ENCODE peak calls at places on chromosomes 12 and 14, in six cellular contexts. N, I, S, U, M and F are unnamed samples.

GRCh38 chr14:31717294-31718085 is 156.3 kb downstream of the NUBPL start:
- DNase-seq in N (no peak), I (peak), S (no peak), U (no peak), M (peak), F (no peak)

GRCh38 chr14:104843442-104844305 is 21.4 kb upstream of the CEP170B start:
- DNase-seq in N (no peak), I (no peak), S (peak), U (no peak), M (no peak), F (no peak)

GRCh38 chr14:89368490-89369477 is 48.2 kb downstream of the FOXN3 start:
- DNase-seq in N (no peak), I (no peak), S (no peak), U (no peak), M (no peak), F (no peak)

GRCh38 chr12:94763461-94763860 is 113.1 kb upstream of the TMCC3 start:
- DNase-seq in N (no peak), I (no peak), S (no peak), U (no peak), M (no peak), F (no peak)

GRCh38 chr12:108832730-108833354 is 24.5 kb downstream of the SSH1 start:
- DNase-seq in N (peak), I (peak), S (no peak), U (peak), M (peak), F (peak)

GRCh38 chr14:68547305-68548193 is 245.3 kb downstream of the ZFP36L1 start:
- DNase-seq in N (no peak), I (peak), S (no peak), U (peak), M (peak), F (no peak)

GRCh38 chr12:24363177-24363754 is 413.8 kb upstream of the SOX5 start:
- DNase-seq in N (peak), I (no peak), S (no peak), U (no peak), M (no peak), F (no peak)

GRCh38 chr12:103530352-103530751 is 34.6 kb upstream of the C12orf42 start:
- DNase-seq in N (no peak), I (no peak), S (peak), U (no peak), M (no peak), F (no peak)

GRCh38 chr14:90382491-90383125 is 14.2 kb upstream of the CALM1 start:
- DNase-seq in N (peak), I (peak), S (no peak), U (peak), M (peak), F (peak)

GRCh38 chr14:32306549-32306948 is 22.5 kb upstream of the AKAP6 start:
- DNase-seq in N (no peak), I (no peak), S (no peak), U (no peak), M (no peak), F (no peak)

GRCh38 chr14:34699873-34700621 is 14.3 kb downstream of the CFL2 start:
- DNase-seq in N (no peak), I (peak), S (no peak), U (peak), M (peak), F (peak)

GRCh38 chr12:12839886-12840285 is 26.7 kb downstream of the DDX47 start:
- DNase-seq in N (no peak), I (peak), S (no peak), U (peak), M (peak), F (peak)

GRCh38 chr12:4918950-4919660 is 9.4 kb downstream of the KCNA1 start:
- DNase-seq in N (no peak), I (peak), S (no peak), U (peak), M (peak), F (peak)

GRCh38 chr12:123067654-123068053 is 83.2 kb downstream of the PITPNM2 start:
- DNase-seq in N (no peak), I (no peak), S (no peak), U (no peak), M (no peak), F (no peak)

GRCh38 chr12:113852695-113853490 is 113.2 kb downstream of the RBM19 start:
- DNase-seq in N (no peak), I (no peak), S (no peak), U (no peak), M (no peak), F (peak)

GRCh38 chr12:101670007-101670671 is 27.3 kb upstream of the CHPT1 start:
- DNase-seq in N (no peak), I (peak), S (no peak), U (peak), M (peak), F (peak)

GRCh38 chr12:115451785-115452736 is 768.1 kb upstream of the TBX3 start:
- DNase-seq in N (peak), I (peak), S (peak), U (no peak), M (peak), F (no peak)

GRCh38 chr12:7870335-7870734 is 2.4 kb downstream of the SLC2A14 start:
- DNase-seq in N (no peak), I (no peak), S (no peak), U (no peak), M (no peak), F (no peak)

GRCh38 chr14:21852061-21852664 is 178.5 kb upstream of the OR4E1 start:
- DNase-seq in N (no peak), I (peak), S (no peak), U (peak), M (peak), F (no peak)

GRCh38 chr12:112971248-112971647 is 7.1 kb upstream of the OAS2 start:
- DNase-seq in N (peak), I (peak), S (no peak), U (no peak), M (peak), F (no peak)

GRCh38 chr12:57726151-57726883 is 12.2 kb downstream of the AGAP2 start:
- DNase-seq in N (peak), I (peak), S (peak), U (peak), M (peak), F (peak)

GRCh38 chr14:22505751-22506710 is 83.0 kb downstream of the DAD1 start:
- DNase-seq in N (no peak), I (no peak), S (no peak), U (no peak), M (no peak), F (no peak)

GRCh38 chr12:100987552-100988277 is 193.1 kb downstream of the ANO4 start:
- DNase-seq in N (no peak), I (peak), S (no peak), U (peak), M (peak), F (peak)

GRCh38 chr12:78530065-78530765 is 334.4 kb upstream of the SYT1 start:
- DNase-seq in N (no peak), I (peak), S (no peak), U (peak), M (peak), F (peak)

GRCh38 chr14:103854822-103855733 is 7.7 kb upstream of the PPP1R13B start:
- DNase-seq in N (no peak), I (no peak), S (peak), U (no peak), M (no peak), F (no peak)

GRCh38 chr14:23564181-23564812 is 3.3 kb downstream of the AP1G2 start:
- DNase-seq in N (no peak), I (no peak), S (no peak), U (no peak), M (no peak), F (no peak)

GRCh38 chr12:15625075-15625474 is 164.1 kb downstream of the EPS8 start:
- DNase-seq in N (no peak), I (no peak), S (no peak), U (no peak), M (no peak), F (no peak)
- H3K4me3 ChIP-seq in N (no peak), I (no peak), S (no peak), U (no peak), M (no peak), F (no peak)

DNA sequence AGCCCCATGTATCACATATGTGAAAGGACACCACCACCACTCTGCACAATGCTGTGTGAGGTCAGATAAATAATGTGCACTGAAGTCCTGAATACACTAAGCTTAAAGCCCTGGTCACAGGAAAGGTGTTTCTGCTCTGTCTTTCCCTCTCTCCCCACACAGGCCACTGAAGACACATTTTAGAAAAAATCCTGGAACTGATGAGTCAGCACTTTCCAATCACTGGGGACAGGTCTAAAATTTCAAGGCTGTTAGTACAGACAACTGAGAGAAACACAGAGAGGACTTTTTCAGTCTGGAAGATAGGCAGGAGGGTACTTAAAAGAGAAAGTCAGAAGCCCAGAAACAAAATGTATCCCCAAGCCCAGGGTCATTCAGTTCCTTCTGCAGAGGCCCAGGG is 333.9 kb upstream of the CCDC196 start:
- DNase-seq in N (no peak), I (no peak), S (no peak), U (no peak), M (no peak), F (no peak)
- TF ChIP-seq CTCF in N (no peak), I (no peak), S (no peak), U (no peak), M (no peak), F (no peak)

DNA sequence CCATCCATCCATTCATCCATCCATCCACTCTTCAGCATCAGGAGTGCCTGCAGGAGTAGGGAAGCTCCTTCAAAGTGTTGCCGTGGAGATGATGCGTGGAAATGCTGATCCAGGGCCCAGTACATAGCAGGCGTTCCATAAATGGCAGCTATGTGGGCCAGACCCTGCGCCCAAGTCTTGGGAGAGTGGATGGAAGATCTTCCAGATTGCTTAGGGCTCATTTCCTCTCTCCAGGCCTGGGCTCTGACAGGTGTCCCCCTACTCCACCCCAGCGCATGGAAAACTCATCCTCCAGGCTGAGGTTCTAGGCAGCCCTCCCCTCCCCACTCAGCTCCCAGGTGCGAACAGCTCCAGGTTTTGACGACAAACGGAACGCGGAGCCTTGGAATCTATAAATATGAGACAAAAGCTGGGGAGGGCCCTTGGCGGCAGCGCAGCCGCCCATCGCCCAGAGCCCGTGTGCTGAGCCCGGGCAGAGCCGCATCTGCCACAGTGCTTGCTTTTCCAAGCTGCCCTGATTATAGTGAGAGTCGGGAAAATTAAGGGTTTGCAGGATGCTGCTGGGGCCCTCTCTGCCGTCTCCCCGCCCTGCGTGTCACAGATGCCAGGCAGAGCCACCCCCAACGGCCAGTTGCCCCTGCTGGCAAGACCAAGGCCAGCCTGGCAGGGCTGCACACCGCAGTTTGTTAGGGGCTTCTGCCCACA is 1.6 kb downstream of the BEGAIN start:
- DNase-seq in N (peak), I (no peak), S (peak), U (no peak), M (no peak), F (no peak)
- H3K4me3 ChIP-seq in N (no peak), I (no peak), S (no peak), U (no peak), M (no peak), F (no peak)

DNA sequence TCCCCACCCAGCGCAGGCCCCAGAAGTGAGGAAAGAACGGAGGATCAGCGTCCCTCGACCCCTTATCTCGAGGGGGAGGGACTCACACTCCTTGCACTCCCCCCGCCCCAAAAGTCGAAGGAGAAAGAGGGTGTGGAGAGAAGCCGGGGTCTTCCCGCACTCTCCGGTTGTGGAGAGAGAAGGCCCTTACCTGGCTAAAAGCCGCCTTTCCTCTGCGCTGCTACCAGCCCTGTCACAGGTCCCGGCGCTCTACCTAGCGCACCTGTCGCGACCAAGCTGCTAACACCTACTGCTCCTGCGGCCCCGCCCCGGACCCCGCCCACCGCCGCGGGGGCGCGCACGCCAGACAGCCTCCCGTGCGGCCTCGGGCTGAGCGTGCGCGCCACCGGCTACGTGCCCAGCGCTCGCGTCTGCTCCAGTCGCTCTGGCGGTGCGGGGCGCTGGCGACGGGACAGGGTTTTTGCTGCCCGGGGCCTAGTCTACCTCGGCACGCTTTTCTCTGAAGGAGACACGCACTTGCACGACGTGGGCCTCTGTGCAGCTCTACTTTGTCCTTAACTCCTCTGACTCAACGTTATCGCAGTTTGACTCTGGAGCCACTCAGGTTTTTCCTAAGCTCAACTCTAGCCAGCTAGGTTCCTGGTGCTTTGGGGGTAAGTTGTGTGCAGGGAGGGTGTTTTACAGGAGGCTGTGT is at the start of gene LIMA1:
- DNase-seq in N (peak), I (peak), S (peak), U (peak), M (peak), F (peak)
- TF ChIP-seq CTCF in N (peak), I (no peak), S (peak), U (no peak), M (no peak), F (no peak)

GRCh38 chr12:92543872-92544271 is 158.9 kb upstream of the PLEKHG7 start:
- DNase-seq in N (no peak), I (no peak), S (no peak), U (no peak), M (no peak), F (no peak)
- H3K4me3 ChIP-seq in N (no peak), I (no peak), S (no peak), U (no peak), M (no peak), F (no peak)

GRCh38 chr12:40616383-40616900 is 75.8 kb upstream of the CNTN1 start:
- DNase-seq in N (no peak), I (no peak), S (no peak), U (no peak), M (no peak), F (no peak)
- TF ChIP-seq CTCF in N (no peak), I (no peak), S (no peak), U (no peak), M (no peak), F (no peak)

GRCh38 chr12:50925342-50925651 is 27.0 kb upstream of the HIGD1C start:
- DNase-seq in N (no peak), I (no peak), S (no peak), U (peak), M (no peak), F (no peak)
- H3K4me3 ChIP-seq in N (peak), I (peak), S (peak), U (peak), M (peak), F (peak)

GRCh38 chr14:43540948-43541347 is 966.1 kb downstream of the FSCB start:
- DNase-seq in N (no peak), I (no peak), S (peak), U (no peak), M (no peak), F (no peak)

GRCh38 chr14:43535231-43535838 is 971.7 kb downstream of the FSCB start:
- DNase-seq in N (no peak), I (no peak), S (no peak), U (no peak), M (no peak), F (no peak)

GRCh38 chr14:43541356-43541755 is 965.7 kb downstream of the FSCB start:
- DNase-seq in N (no peak), I (no peak), S (peak), U (no peak), M (no peak), F (no peak)

DNA sequence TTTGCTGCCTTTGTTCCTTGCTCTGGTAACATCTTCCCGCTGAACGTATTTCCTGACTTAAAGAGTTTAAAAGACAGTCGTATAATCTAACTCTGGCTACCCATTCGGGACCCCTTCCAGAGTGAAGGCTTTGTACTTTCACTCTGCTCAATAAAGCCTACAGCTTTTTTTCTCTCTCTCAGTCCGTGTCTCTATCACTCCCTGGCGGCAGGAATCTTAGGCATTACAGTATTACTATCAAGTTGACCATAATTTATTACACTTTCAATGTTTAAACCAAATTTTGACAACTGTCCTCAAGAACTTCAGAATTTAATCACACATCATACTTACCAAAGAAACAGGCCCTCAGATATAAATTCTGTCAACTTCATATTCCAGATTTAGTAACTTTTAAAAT is 967.9 kb downstream of the FSCB start:
- DNase-seq in N (no peak), I (peak), S (no peak), U (peak), M (peak), F (no peak)
- TF ChIP-seq CTCF in N (peak), I (peak), S (no peak), U (no peak), M (peak), F (peak)

DNA sequence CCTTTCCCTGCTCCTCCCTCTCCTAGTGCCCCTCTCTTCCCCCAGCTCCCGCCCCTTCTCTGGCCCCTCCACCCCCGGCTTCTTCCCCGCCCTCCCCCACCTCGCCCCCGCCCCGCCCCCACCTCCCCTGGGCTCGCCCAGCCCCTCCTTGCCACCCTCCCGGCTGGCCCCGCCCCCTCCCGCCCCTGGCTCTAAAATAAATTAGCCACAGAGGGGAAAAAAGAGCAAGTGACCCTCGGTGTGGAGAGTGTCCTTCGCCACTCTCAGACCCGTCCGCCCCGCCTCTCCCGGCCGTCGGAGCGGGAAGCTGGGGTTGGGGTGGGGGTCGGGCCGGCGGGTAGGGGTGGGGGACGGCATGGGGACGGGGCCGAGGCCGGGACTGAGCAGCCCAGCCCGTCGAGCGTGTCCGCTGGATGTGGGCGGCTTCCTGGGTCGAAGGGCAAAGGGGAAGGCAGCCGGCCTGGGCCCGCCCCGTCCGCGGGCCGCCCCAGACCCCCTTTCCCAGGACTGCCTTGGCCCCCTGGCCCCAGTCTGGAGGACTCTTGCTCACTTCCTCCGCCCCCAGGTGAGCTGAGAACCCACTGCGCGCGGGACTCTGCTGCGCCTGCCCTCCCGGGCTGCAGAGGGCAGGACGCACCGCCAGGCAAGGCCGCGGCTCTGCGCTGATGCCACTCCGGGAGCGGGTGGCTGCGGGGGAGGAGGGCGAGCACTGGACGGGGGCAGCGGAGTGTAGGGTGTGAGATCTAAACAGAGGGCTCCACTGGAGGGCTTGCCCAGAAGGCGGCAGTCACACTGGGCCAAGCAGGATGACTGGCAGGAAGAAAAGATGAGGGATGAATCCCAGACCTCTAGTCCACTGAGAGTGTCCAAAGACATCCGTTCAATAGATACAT is 571 bp upstream of the FIGNL2 start:
- DNase-seq in N (no peak), I (no peak), S (peak), U (no peak), M (no peak), F (no peak)
- H3K4me3 ChIP-seq in N (peak), I (peak), S (no peak), U (no peak), M (no peak), F (no peak)